ENCODE peak calls at places on chromosome 19, in seven cellular contexts. V, M, H, W, U, L and I are unnamed samples.

GRCh38 chr19:9406798-9407352 is 28.5 kb downstream of the ZNF266 start:
- DNase-seq in H (peak; percentile 15), M (no peak), L (peak; percentile 77), W (no peak), V (peak; percentile 52), U (no peak), I (no peak)

GRCh38 chr19:1295169-1296012 is 9.7 kb downstream of the EFNA2 start:
- DNase-seq in L (no peak), H (no peak), U (no peak), W (no peak), M (no peak), V (peak; percentile 87), I (no peak)

GRCh38 chr19:6259312-6259861 is 20.4 kb downstream of the MLLT1 start:
- DNase-seq in M (no peak), V (no peak), U (no peak), W (no peak), L (no peak), H (no peak), I (no peak)

GRCh38 chr19:8216357-8216756 is 7.2 kb downstream of the CERS4 start:
- DNase-seq in M (no peak), L (no peak), U (no peak), W (no peak), H (no peak), V (no peak), I (no peak)

GRCh38 chr19:30693179-30693578 is 321.0 kb downstream of the ZNF536 start:
- DNase-seq in H (no peak), W (no peak), M (no peak), U (no peak), L (no peak), V (no peak), I (no peak)

GRCh38 chr19:7257148-7258041 is 36.8 kb downstream of the INSR start:
- DNase-seq in L (peak; percentile 96), V (no peak), U (peak; percentile 77), H (no peak), M (no peak), W (no peak), I (no peak)

GRCh38 chr19:15584095-15584494 is 30.9 kb upstream of the CYP4F8 start:
- DNase-seq in H (no peak), W (no peak), V (no peak), M (no peak), U (no peak), L (no peak), I (no peak)

GRCh38 chr19:23070353-23070781 is 46.5 kb upstream of the ZNF730 start:
- DNase-seq in H (no peak), L (peak; percentile 7), M (peak; percentile 81), V (peak; percentile 49), U (peak; percentile 15), W (no peak), I (no peak)

GRCh38 chr19:8611391-8611883 is 922 bp upstream of the ADAMTS10 start:
- DNase-seq in M (no peak), W (no peak), H (no peak), U (peak; percentile 46), V (peak; percentile 78), L (peak; percentile 45), I (no peak)

GRCh38 chr19:6728346-6728745 is 7.9 kb upstream of the C3 start:
- DNase-seq in U (no peak), L (no peak), V (peak; percentile 80), W (no peak), H (no peak), M (no peak), I (no peak)

GRCh38 chr19:4557186-4557970 is 2.1 kb downstream of the SEMA6B start:
- DNase-seq in U (no peak), V (peak; percentile 67), H (no peak), M (no peak), L (no peak), W (no peak), I (no peak)

GRCh38 chr19:48674216-48674809 is 1.5 kb upstream of the NTN5 start:
- DNase-seq in H (no peak), W (no peak), U (no peak), L (no peak), M (no peak), V (peak; percentile 75), I (no peak)

GRCh38 chr19:9793051-9793591 is 24.6 kb upstream of the ZNF846 start:
- DNase-seq in U (peak; percentile 55), H (peak; percentile 27), W (peak; percentile 58), L (peak; percentile 70), V (peak; percentile 93), M (peak; percentile 88), I (no peak)

GRCh38 chr19:48965806-48966540 is 864 bp downstream of the FTL start:
- DNase-seq in U (peak; percentile 90), L (peak; percentile 90), W (peak; percentile 83), M (peak; percentile 94), V (peak; percentile 89), H (peak; percentile 84), I (peak; percentile 84)

GRCh38 chr19:46840157-46840942 is 10.3 kb downstream of the AP2S1 start:
- DNase-seq in W (no peak), V (no peak), M (no peak), H (no peak), U (no peak), L (peak; percentile 49), I (no peak)

GRCh38 chr19:15269806-15270205 is 37.6 kb upstream of the EPHX3 start:
- DNase-seq in V (no peak), L (no peak), M (no peak), U (no peak), W (no peak), H (no peak), I (no peak)

GRCh38 chr19:4660181-4660791 is 9.9 kb downstream of the MYDGF start:
- DNase-seq in L (peak; percentile 32), W (no peak), V (peak; percentile 51), U (no peak), H (no peak), M (no peak), I (no peak)

GRCh38 chr19:44712864-44713515 is 14.0 kb downstream of the CEACAM16 start:
- DNase-seq in L (no peak), W (no peak), H (no peak), M (no peak), U (no peak), V (no peak), I (no peak)

GRCh38 chr19:18274303-18274775 is at the start of gene IQCN:
- DNase-seq in W (no peak), H (no peak), L (peak; percentile 70), M (no peak), V (peak; percentile 69), U (no peak), I (no peak)

GRCh38 chr19:6599866-6600454 is 9.0 kb upstream of the CD70 start:
- DNase-seq in H (no peak), V (no peak), U (no peak), W (no peak), M (no peak), L (no peak), I (no peak)

GRCh38 chr19:39677931-39678889 is 22.5 kb downstream of the LGALS16 start:
- DNase-seq in H (no peak), L (no peak), M (no peak), W (peak; percentile 56), U (no peak), V (no peak), I (no peak)

GRCh38 chr19:17469371-17470203 is 737 bp upstream of the SLC27A1 start:
- DNase-seq in L (peak; percentile 100), U (peak; percentile 97), M (peak; percentile 99), H (peak; percentile 99), W (peak; percentile 97), V (peak; percentile 94), I (peak; percentile 81)

GRCh38 chr19:7199613-7200533 is 94.3 kb downstream of the INSR start:
- DNase-seq in L (no peak), M (no peak), H (no peak), V (no peak), W (no peak), U (no peak), I (no peak)

GRCh38 chr19:14361824-14362223 is 19.4 kb upstream of the ADGRE5 start:
- DNase-seq in U (no peak), M (no peak), V (no peak), L (no peak), W (no peak), H (no peak), I (no peak)

GRCh38 chr19:3202346-3202745 is 16.6 kb downstream of the NCLN start:
- DNase-seq in U (no peak), V (no peak), L (no peak), M (no peak), H (no peak), W (no peak), I (no peak)
- TF ChIP-seq CTCF in U (no peak), V (no peak), L (no peak), M (no peak), H (no peak), W (no peak), I (no peak)

DNA sequence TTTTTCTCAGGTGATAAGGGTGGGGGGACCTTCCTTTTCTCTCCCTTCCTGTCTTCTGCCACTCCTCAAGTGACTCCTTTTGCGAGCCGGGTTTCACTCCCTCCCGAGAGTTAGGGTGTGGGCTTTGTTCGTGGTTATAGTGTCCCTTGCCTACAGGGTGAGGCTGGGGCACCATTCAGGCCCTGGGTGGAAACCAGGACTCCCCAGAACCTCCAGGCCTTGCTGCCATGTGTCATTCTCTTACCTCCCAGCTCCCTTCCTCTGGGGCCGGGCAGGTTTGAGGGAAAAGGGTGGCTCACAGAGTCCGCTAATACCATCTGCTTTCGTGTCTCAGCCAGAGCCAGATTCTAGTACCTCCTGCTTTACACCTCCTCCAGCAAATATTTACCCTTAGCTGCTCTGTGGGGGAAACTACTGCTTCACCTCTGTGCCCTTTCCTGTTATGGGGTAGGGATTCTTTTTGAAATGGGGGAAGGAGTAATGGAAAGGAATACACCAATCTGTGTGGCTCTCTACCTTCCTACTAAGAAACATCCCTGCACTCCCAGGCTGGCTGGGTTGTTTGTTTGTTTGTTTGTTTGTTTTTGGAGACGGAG is 2.8 kb downstream of the ACTN4 start:
- DNase-seq in L (no peak), W (no peak), U (no peak), V (no peak), M (no peak), H (no peak), I (no peak)
- H3K4me3 ChIP-seq in L (no peak overlapping the region), W (peak overlapping the region; percentile 95), U (no peak overlapping the region), V (peak overlapping the region; percentile 92), M (peak overlapping the region; percentile 94), H (peak overlapping the region; percentile 84), I (peak overlapping the region; percentile 22)

DNA sequence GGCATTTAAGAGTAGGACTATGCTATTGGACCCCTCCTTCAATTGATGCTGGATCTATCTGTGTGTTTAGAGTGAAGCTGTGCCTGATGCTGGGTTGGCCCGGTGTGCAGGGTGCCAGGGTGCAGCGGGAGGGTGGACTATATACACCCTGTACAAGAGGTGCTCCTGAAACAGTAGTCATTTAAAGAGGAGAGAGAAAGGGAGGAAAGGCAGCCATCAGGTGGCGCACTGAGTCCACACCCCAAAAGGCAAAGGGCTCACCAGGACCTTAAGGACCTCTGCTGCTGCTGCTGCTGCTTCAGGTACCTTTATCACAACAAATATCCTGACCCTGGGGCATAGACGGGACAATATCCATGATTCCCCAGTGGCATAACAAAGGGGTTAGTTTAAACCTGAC is 39.4 kb downstream of the ZNF136 start:
- DNase-seq in H (no peak), M (no peak), V (no peak), U (no peak), L (no peak), W (peak; percentile 60), I (no peak)
- TF ChIP-seq CTCF in H (no peak), M (peak; percentile 24), V (no peak), U (no peak), L (no peak), W (no peak), I (peak; percentile 31)

DNA sequence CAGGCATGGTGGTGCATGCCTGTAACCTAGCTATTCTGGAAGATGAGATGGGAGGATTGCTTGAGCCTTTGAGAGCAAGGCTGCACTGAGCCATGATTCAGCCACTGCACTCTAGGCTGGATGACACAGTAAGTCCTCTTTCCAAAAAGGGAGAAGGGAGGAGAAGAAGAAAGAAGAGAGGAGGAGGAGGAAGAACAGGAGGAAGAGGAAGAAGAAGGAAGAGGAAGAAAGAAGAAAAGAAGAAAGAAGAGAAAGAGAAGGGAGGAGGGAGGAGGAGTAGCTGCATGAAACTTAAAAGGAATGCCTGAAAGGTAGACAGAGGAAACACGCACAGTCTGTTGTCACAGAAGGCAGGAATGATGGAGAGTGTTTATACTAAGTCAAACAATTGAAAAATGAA is 3.6 kb upstream of the DPY19L3 start:
- DNase-seq in H (no peak), L (no peak), M (no peak), V (no peak), W (no peak), U (no peak), I (no peak)
- H3K4me3 ChIP-seq in H (no peak overlapping the region), L (no peak overlapping the region), M (no peak overlapping the region), V (no peak overlapping the region), W (no peak overlapping the region), U (no peak overlapping the region), I (no peak overlapping the region)